ENCODE peak calls at places on chromosomes 16 and 17, in eight cellular contexts. One of them, this sample, is unnamed.

GRCh38 chr16:85750021-85750826 is 672 bp downstream of the C16orf74 start:
- DNase-seq in GM04504: no peak
- DNase-seq in GF-D8: peak
- DNase-seq in NCI-H82: peak
- DNase-seq in stimulated activated CD4-positive, alpha-beta T cell treated with anti-CD3 and anti-CD28 coated beads, Interleukin-4, amount 100 ng/mL, for 4 hours: no peak
- DNase-seq in MM.1S: no peak
- DNase-seq in activated effector memory CD4-positive, alpha-beta T cell treated with anti-CD3 and anti-CD28 coated beads, Interleukin-2, amount 50 U/mL, for 16 hours: no peak
- DNase-seq in ELF-1: peak
- DNase-seq in this sample: peak

GRCh38 chr17:62720126-62720850 is 87.8 kb downstream of the MARCHF10 start:
- DNase-seq in NCI-H82: peak
- DNase-seq in ELF-1: peak
- DNase-seq in GF-D8: no peak
- DNase-seq in activated effector memory CD4-positive, alpha-beta T cell treated with anti-CD3 and anti-CD28 coated beads, Interleukin-2, amount 50 U/mL, for 16 hours: no peak
- DNase-seq in GM04504: no peak
- DNase-seq in stimulated activated CD4-positive, alpha-beta T cell treated with anti-CD3 and anti-CD28 coated beads, Interleukin-4, amount 100 ng/mL, for 4 hours: no peak
- DNase-seq in MM.1S: no peak
- DNase-seq in this sample: no peak

GRCh38 chr17:78351449-78352006 is 8.3 kb downstream of the SOCS3 start:
- DNase-seq in NCI-H82: no peak
- DNase-seq in ELF-1: peak
- DNase-seq in MM.1S: no peak
- DNase-seq in GF-D8: no peak
- DNase-seq in activated effector memory CD4-positive, alpha-beta T cell treated with anti-CD3 and anti-CD28 coated beads, Interleukin-2, amount 50 U/mL, for 16 hours: no peak
- DNase-seq in GM04504: peak
- DNase-seq in stimulated activated CD4-positive, alpha-beta T cell treated with anti-CD3 and anti-CD28 coated beads, Interleukin-4, amount 100 ng/mL, for 4 hours: no peak
- DNase-seq in this sample: no peak

GRCh38 chr16:85610059-85610445 is 3.1 kb upstream of the GSE1 start:
- DNase-seq in GM04504: no peak
- DNase-seq in NCI-H82: no peak
- DNase-seq in ELF-1: peak
- DNase-seq in MM.1S: no peak
- DNase-seq in activated effector memory CD4-positive, alpha-beta T cell treated with anti-CD3 and anti-CD28 coated beads, Interleukin-2, amount 50 U/mL, for 16 hours: no peak
- DNase-seq in stimulated activated CD4-positive, alpha-beta T cell treated with anti-CD3 and anti-CD28 coated beads, Interleukin-4, amount 100 ng/mL, for 4 hours: no peak
- DNase-seq in GF-D8: no peak
- DNase-seq in this sample: peak

GRCh38 chr17:81556175-81556691 is 4.1 kb upstream of the FAAP100 start:
- DNase-seq in ELF-1: no peak
- DNase-seq in NCI-H82: no peak
- DNase-seq in MM.1S: no peak
- DNase-seq in GM04504: no peak
- DNase-seq in activated effector memory CD4-positive, alpha-beta T cell treated with anti-CD3 and anti-CD28 coated beads, Interleukin-2, amount 50 U/mL, for 16 hours: no peak
- DNase-seq in stimulated activated CD4-positive, alpha-beta T cell treated with anti-CD3 and anti-CD28 coated beads, Interleukin-4, amount 100 ng/mL, for 4 hours: no peak
- DNase-seq in GF-D8: no peak
- DNase-seq in this sample: no peak

GRCh38 chr16:23359092-23359760 is 57.1 kb downstream of the SCNN1B start:
- DNase-seq in NCI-H82: no peak
- DNase-seq in activated effector memory CD4-positive, alpha-beta T cell treated with anti-CD3 and anti-CD28 coated beads, Interleukin-2, amount 50 U/mL, for 16 hours: peak
- DNase-seq in GF-D8: no peak
- DNase-seq in ELF-1: no peak
- DNase-seq in MM.1S: no peak
- DNase-seq in stimulated activated CD4-positive, alpha-beta T cell treated with anti-CD3 and anti-CD28 coated beads, Interleukin-4, amount 100 ng/mL, for 4 hours: no peak
- DNase-seq in GM04504: no peak
- DNase-seq in this sample: no peak

GRCh38 chr17:9361572-9361955 is 214.1 kb downstream of the STX8 start:
- DNase-seq in MM.1S: no peak
- DNase-seq in ELF-1: no peak
- DNase-seq in NCI-H82: no peak
- DNase-seq in stimulated activated CD4-positive, alpha-beta T cell treated with anti-CD3 and anti-CD28 coated beads, Interleukin-4, amount 100 ng/mL, for 4 hours: no peak
- DNase-seq in activated effector memory CD4-positive, alpha-beta T cell treated with anti-CD3 and anti-CD28 coated beads, Interleukin-2, amount 50 U/mL, for 16 hours: no peak
- DNase-seq in GM04504: no peak
- DNase-seq in GF-D8: no peak
- DNase-seq in this sample: no peak

GRCh38 chr16:51151435-51151950 is 423 bp upstream of the SALL1 start:
- DNase-seq in GM04504: peak
- DNase-seq in stimulated activated CD4-positive, alpha-beta T cell treated with anti-CD3 and anti-CD28 coated beads, Interleukin-4, amount 100 ng/mL, for 4 hours: no peak
- DNase-seq in NCI-H82: peak
- DNase-seq in MM.1S: no peak
- DNase-seq in activated effector memory CD4-positive, alpha-beta T cell treated with anti-CD3 and anti-CD28 coated beads, Interleukin-2, amount 50 U/mL, for 16 hours: no peak
- DNase-seq in ELF-1: peak
- DNase-seq in GF-D8: no peak
- DNase-seq in this sample: peak

GRCh38 chr17:80943346-80944145 is 48.1 kb upstream of the CHMP6 start:
- DNase-seq in NCI-H82: no peak
- DNase-seq in activated effector memory CD4-positive, alpha-beta T cell treated with anti-CD3 and anti-CD28 coated beads, Interleukin-2, amount 50 U/mL, for 16 hours: no peak
- DNase-seq in MM.1S: no peak
- DNase-seq in ELF-1: no peak
- DNase-seq in stimulated activated CD4-positive, alpha-beta T cell treated with anti-CD3 and anti-CD28 coated beads, Interleukin-4, amount 100 ng/mL, for 4 hours: no peak
- DNase-seq in GF-D8: no peak
- DNase-seq in GM04504: no peak
- DNase-seq in this sample: no peak

GRCh38 chr17:40373999-40374398 is 9.5 kb upstream of the GJD3 start:
- DNase-seq in activated effector memory CD4-positive, alpha-beta T cell treated with anti-CD3 and anti-CD28 coated beads, Interleukin-2, amount 50 U/mL, for 16 hours: no peak
- DNase-seq in stimulated activated CD4-positive, alpha-beta T cell treated with anti-CD3 and anti-CD28 coated beads, Interleukin-4, amount 100 ng/mL, for 4 hours: no peak
- DNase-seq in ELF-1: no peak
- DNase-seq in MM.1S: no peak
- DNase-seq in NCI-H82: no peak
- DNase-seq in GF-D8: no peak
- DNase-seq in GM04504: no peak
- DNase-seq in this sample: no peak

GRCh38 chr17:66814570-66814969 is 20.3 kb upstream of the CACNG5 start:
- DNase-seq in NCI-H82: no peak
- DNase-seq in GM04504: no peak
- DNase-seq in ELF-1: no peak
- DNase-seq in GF-D8: no peak
- DNase-seq in MM.1S: no peak
- DNase-seq in activated effector memory CD4-positive, alpha-beta T cell treated with anti-CD3 and anti-CD28 coated beads, Interleukin-2, amount 50 U/mL, for 16 hours: no peak
- DNase-seq in stimulated activated CD4-positive, alpha-beta T cell treated with anti-CD3 and anti-CD28 coated beads, Interleukin-4, amount 100 ng/mL, for 4 hours: no peak
- DNase-seq in this sample: no peak

GRCh38 chr17:18191071-18191667 is 7.5 kb downstream of the ALKBH5 start:
- DNase-seq in ELF-1: no peak
- DNase-seq in GM04504: no peak
- DNase-seq in GF-D8: no peak
- DNase-seq in activated effector memory CD4-positive, alpha-beta T cell treated with anti-CD3 and anti-CD28 coated beads, Interleukin-2, amount 50 U/mL, for 16 hours: no peak
- DNase-seq in stimulated activated CD4-positive, alpha-beta T cell treated with anti-CD3 and anti-CD28 coated beads, Interleukin-4, amount 100 ng/mL, for 4 hours: no peak
- DNase-seq in MM.1S: no peak
- DNase-seq in NCI-H82: no peak
- DNase-seq in this sample: no peak

GRCh38 chr16:84396537-84397008 is 28.2 kb downstream of the ATP2C2 start:
- DNase-seq in GF-D8: no peak
- DNase-seq in stimulated activated CD4-positive, alpha-beta T cell treated with anti-CD3 and anti-CD28 coated beads, Interleukin-4, amount 100 ng/mL, for 4 hours: no peak
- DNase-seq in MM.1S: no peak
- DNase-seq in GM04504: no peak
- DNase-seq in ELF-1: peak
- DNase-seq in NCI-H82: no peak
- DNase-seq in activated effector memory CD4-positive, alpha-beta T cell treated with anti-CD3 and anti-CD28 coated beads, Interleukin-2, amount 50 U/mL, for 16 hours: no peak
- DNase-seq in this sample: peak

GRCh38 chr16:73202176-73202729 is 154.3 kb upstream of the ZFHX3 start:
- DNase-seq in GF-D8: no peak
- DNase-seq in stimulated activated CD4-positive, alpha-beta T cell treated with anti-CD3 and anti-CD28 coated beads, Interleukin-4, amount 100 ng/mL, for 4 hours: no peak
- DNase-seq in NCI-H82: no peak
- DNase-seq in MM.1S: no peak
- DNase-seq in activated effector memory CD4-positive, alpha-beta T cell treated with anti-CD3 and anti-CD28 coated beads, Interleukin-2, amount 50 U/mL, for 16 hours: no peak
- DNase-seq in ELF-1: no peak
- DNase-seq in GM04504: peak
- DNase-seq in this sample: no peak

GRCh38 chr17:76354747-76355310 is 1.1 kb upstream of the PRPSAP1 start:
- DNase-seq in activated effector memory CD4-positive, alpha-beta T cell treated with anti-CD3 and anti-CD28 coated beads, Interleukin-2, amount 50 U/mL, for 16 hours: no peak
- DNase-seq in GM04504: no peak
- DNase-seq in GF-D8: peak
- DNase-seq in ELF-1: peak
- DNase-seq in stimulated activated CD4-positive, alpha-beta T cell treated with anti-CD3 and anti-CD28 coated beads, Interleukin-4, amount 100 ng/mL, for 4 hours: no peak
- DNase-seq in NCI-H82: peak
- DNase-seq in MM.1S: no peak
- DNase-seq in this sample: peak

GRCh38 chr17:60165976-60166375 is 16.2 kb downstream of the CA4 start:
- DNase-seq in GM04504: no peak
- DNase-seq in NCI-H82: peak
- DNase-seq in activated effector memory CD4-positive, alpha-beta T cell treated with anti-CD3 and anti-CD28 coated beads, Interleukin-2, amount 50 U/mL, for 16 hours: peak
- DNase-seq in GF-D8: no peak
- DNase-seq in ELF-1: no peak
- DNase-seq in stimulated activated CD4-positive, alpha-beta T cell treated with anti-CD3 and anti-CD28 coated beads, Interleukin-4, amount 100 ng/mL, for 4 hours: peak
- DNase-seq in MM.1S: peak
- DNase-seq in this sample: peak

GRCh38 chr16:70778901-70779309 is 22.1 kb downstream of the VAC14 start:
- DNase-seq in GM04504: peak
- DNase-seq in stimulated activated CD4-positive, alpha-beta T cell treated with anti-CD3 and anti-CD28 coated beads, Interleukin-4, amount 100 ng/mL, for 4 hours: no peak
- DNase-seq in ELF-1: peak
- DNase-seq in GF-D8: no peak
- DNase-seq in MM.1S: no peak
- DNase-seq in activated effector memory CD4-positive, alpha-beta T cell treated with anti-CD3 and anti-CD28 coated beads, Interleukin-2, amount 50 U/mL, for 16 hours: no peak
- DNase-seq in NCI-H82: no peak
- DNase-seq in this sample: no peak

GRCh38 chr16:27315333-27316037 is 1.7 kb downstream of the IL4R start:
- DNase-seq in stimulated activated CD4-positive, alpha-beta T cell treated with anti-CD3 and anti-CD28 coated beads, Interleukin-4, amount 100 ng/mL, for 4 hours: peak
- DNase-seq in activated effector memory CD4-positive, alpha-beta T cell treated with anti-CD3 and anti-CD28 coated beads, Interleukin-2, amount 50 U/mL, for 16 hours: peak
- DNase-seq in MM.1S: no peak
- DNase-seq in GF-D8: peak
- DNase-seq in ELF-1: peak
- DNase-seq in GM04504: no peak
- DNase-seq in NCI-H82: no peak
- DNase-seq in this sample: no peak

GRCh38 chr17:13967416-13967815 is 101.9 kb upstream of the COX10 start:
- DNase-seq in MM.1S: no peak
- DNase-seq in activated effector memory CD4-positive, alpha-beta T cell treated with anti-CD3 and anti-CD28 coated beads, Interleukin-2, amount 50 U/mL, for 16 hours: no peak
- DNase-seq in ELF-1: no peak
- DNase-seq in NCI-H82: peak
- DNase-seq in GM04504: no peak
- DNase-seq in stimulated activated CD4-positive, alpha-beta T cell treated with anti-CD3 and anti-CD28 coated beads, Interleukin-4, amount 100 ng/mL, for 4 hours: no peak
- DNase-seq in GF-D8: no peak
- DNase-seq in this sample: no peak

GRCh38 chr17:540632-541031 is 174.0 kb downstream of the VPS53 start:
- DNase-seq in GF-D8: peak
- DNase-seq in stimulated activated CD4-positive, alpha-beta T cell treated with anti-CD3 and anti-CD28 coated beads, Interleukin-4, amount 100 ng/mL, for 4 hours: no peak
- DNase-seq in MM.1S: no peak
- DNase-seq in activated effector memory CD4-positive, alpha-beta T cell treated with anti-CD3 and anti-CD28 coated beads, Interleukin-2, amount 50 U/mL, for 16 hours: no peak
- DNase-seq in GM04504: no peak
- DNase-seq in ELF-1: no peak
- DNase-seq in NCI-H82: no peak
- DNase-seq in this sample: no peak

GRCh38 chr17:78114831-78115723 is 13.5 kb downstream of the TMC6 start:
- DNase-seq in GF-D8: no peak
- DNase-seq in ELF-1: no peak
- DNase-seq in GM04504: no peak
- DNase-seq in NCI-H82: no peak
- DNase-seq in activated effector memory CD4-positive, alpha-beta T cell treated with anti-CD3 and anti-CD28 coated beads, Interleukin-2, amount 50 U/mL, for 16 hours: no peak
- DNase-seq in MM.1S: no peak
- DNase-seq in stimulated activated CD4-positive, alpha-beta T cell treated with anti-CD3 and anti-CD28 coated beads, Interleukin-4, amount 100 ng/mL, for 4 hours: no peak
- DNase-seq in this sample: no peak

GRCh38 chr16:85513649-85514048 is 99.5 kb upstream of the GSE1 start:
- DNase-seq in activated effector memory CD4-positive, alpha-beta T cell treated with anti-CD3 and anti-CD28 coated beads, Interleukin-2, amount 50 U/mL, for 16 hours: no peak
- DNase-seq in MM.1S: no peak
- DNase-seq in stimulated activated CD4-positive, alpha-beta T cell treated with anti-CD3 and anti-CD28 coated beads, Interleukin-4, amount 100 ng/mL, for 4 hours: no peak
- DNase-seq in ELF-1: no peak
- DNase-seq in NCI-H82: no peak
- DNase-seq in GM04504: no peak
- DNase-seq in GF-D8: no peak
- DNase-seq in this sample: no peak

GRCh38 chr16:22681881-22682291 is 132.1 kb upstream of the HS3ST2 start:
- DNase-seq in stimulated activated CD4-positive, alpha-beta T cell treated with anti-CD3 and anti-CD28 coated beads, Interleukin-4, amount 100 ng/mL, for 4 hours: no peak
- DNase-seq in ELF-1: no peak
- DNase-seq in MM.1S: no peak
- DNase-seq in GM04504: no peak
- DNase-seq in NCI-H82: no peak
- DNase-seq in activated effector memory CD4-positive, alpha-beta T cell treated with anti-CD3 and anti-CD28 coated beads, Interleukin-2, amount 50 U/mL, for 16 hours: no peak
- DNase-seq in GF-D8: no peak
- DNase-seq in this sample: no peak

GRCh38 chr17:68302666-68303065 is 11.4 kb downstream of the ARSG start:
- DNase-seq in GF-D8: no peak
- DNase-seq in ELF-1: no peak
- DNase-seq in GM04504: no peak
- DNase-seq in NCI-H82: peak
- DNase-seq in stimulated activated CD4-positive, alpha-beta T cell treated with anti-CD3 and anti-CD28 coated beads, Interleukin-4, amount 100 ng/mL, for 4 hours: no peak
- DNase-seq in MM.1S: no peak
- DNase-seq in activated effector memory CD4-positive, alpha-beta T cell treated with anti-CD3 and anti-CD28 coated beads, Interleukin-2, amount 50 U/mL, for 16 hours: no peak
- DNase-seq in this sample: no peak

GRCh38 chr16:89138843-89139520 is 32.6 kb upstream of the CDH15 start:
- DNase-seq in MM.1S: no peak
- DNase-seq in NCI-H82: no peak
- DNase-seq in GM04504: no peak
- DNase-seq in GF-D8: no peak
- DNase-seq in ELF-1: no peak
- DNase-seq in stimulated activated CD4-positive, alpha-beta T cell treated with anti-CD3 and anti-CD28 coated beads, Interleukin-4, amount 100 ng/mL, for 4 hours: no peak
- DNase-seq in activated effector memory CD4-positive, alpha-beta T cell treated with anti-CD3 and anti-CD28 coated beads, Interleukin-2, amount 50 U/mL, for 16 hours: no peak
- DNase-seq in this sample: no peak

GRCh38 chr17:44655983-44656700 is at the start of gene MEIOC:
- DNase-seq in NCI-H82: peak
- DNase-seq in ELF-1: peak
- DNase-seq in GM04504: no peak
- DNase-seq in GF-D8: no peak
- DNase-seq in stimulated activated CD4-positive, alpha-beta T cell treated with anti-CD3 and anti-CD28 coated beads, Interleukin-4, amount 100 ng/mL, for 4 hours: peak
- DNase-seq in MM.1S: no peak
- DNase-seq in activated effector memory CD4-positive, alpha-beta T cell treated with anti-CD3 and anti-CD28 coated beads, Interleukin-2, amount 50 U/mL, for 16 hours: peak
- DNase-seq in this sample: no peak

GRCh38 chr17:16283705-16284104 is 66.7 kb downstream of the PIGL start:
- DNase-seq in GF-D8: no peak
- DNase-seq in activated effector memory CD4-positive, alpha-beta T cell treated with anti-CD3 and anti-CD28 coated beads, Interleukin-2, amount 50 U/mL, for 16 hours: no peak
- DNase-seq in ELF-1: no peak
- DNase-seq in GM04504: no peak
- DNase-seq in MM.1S: no peak
- DNase-seq in NCI-H82: no peak
- DNase-seq in stimulated activated CD4-positive, alpha-beta T cell treated with anti-CD3 and anti-CD28 coated beads, Interleukin-4, amount 100 ng/mL, for 4 hours: no peak
- DNase-seq in this sample: no peak

GRCh38 chr17:78524870-78525510 is 52.2 kb downstream of the DNAH17 start:
- DNase-seq in MM.1S: no peak
- DNase-seq in NCI-H82: no peak
- DNase-seq in stimulated activated CD4-positive, alpha-beta T cell treated with anti-CD3 and anti-CD28 coated beads, Interleukin-4, amount 100 ng/mL, for 4 hours: no peak
- DNase-seq in ELF-1: no peak
- DNase-seq in GF-D8: no peak
- DNase-seq in GM04504: no peak
- DNase-seq in activated effector memory CD4-positive, alpha-beta T cell treated with anti-CD3 and anti-CD28 coated beads, Interleukin-2, amount 50 U/mL, for 16 hours: peak
- DNase-seq in this sample: no peak

GRCh38 chr16:71923941-71924690 is 28.8 kb downstream of the IST1 start:
- DNase-seq in NCI-H82: no peak
- DNase-seq in activated effector memory CD4-positive, alpha-beta T cell treated with anti-CD3 and anti-CD28 coated beads, Interleukin-2, amount 50 U/mL, for 16 hours: no peak
- DNase-seq in stimulated activated CD4-positive, alpha-beta T cell treated with anti-CD3 and anti-CD28 coated beads, Interleukin-4, amount 100 ng/mL, for 4 hours: no peak
- DNase-seq in GF-D8: no peak
- DNase-seq in MM.1S: no peak
- DNase-seq in ELF-1: no peak
- DNase-seq in GM04504: no peak
- DNase-seq in this sample: no peak

This sample was measured in RPMI8226.